ENCODE peak calls at places on chromosomes 3 and 15, in eight cellular contexts. One of them, this sample, is unnamed.

GRCh38 chr15:60601098-60601497 is 122.2 kb upstream of the ICE2 start:
- DNase-seq in mucosa of descending colon: no peak
- DNase-seq in astrocyte of the hippocampus: no peak
- DNase-seq in AG09319: no peak
- DNase-seq in fibroblast of villous mesenchyme: no peak
- DNase-seq in amygdala: no peak
- DNase-seq in HS-5: no peak
- DNase-seq in epithelial cell of esophagus: no peak
- DNase-seq in this sample: no peak

GRCh38 chr3:185997130-185997529 is 59.3 kb upstream of the TRA2B start:
- DNase-seq in amygdala: no peak
- DNase-seq in HS-5: no peak
- DNase-seq in astrocyte of the hippocampus: no peak
- DNase-seq in epithelial cell of esophagus: no peak
- DNase-seq in mucosa of descending colon: no peak
- DNase-seq in fibroblast of villous mesenchyme: no peak
- DNase-seq in AG09319: no peak
- DNase-seq in this sample: no peak

GRCh38 chr3:129281726-129282125 is 3.1 kb downstream of the HMCES start:
- DNase-seq in HS-5: no peak
- DNase-seq in fibroblast of villous mesenchyme: no peak
- DNase-seq in mucosa of descending colon: no peak
- DNase-seq in epithelial cell of esophagus: no peak
- DNase-seq in astrocyte of the hippocampus: no peak
- DNase-seq in AG09319: no peak
- DNase-seq in amygdala: no peak
- DNase-seq in this sample: no peak

GRCh38 chr15:94743668-94744067 is 512.3 kb downstream of the MCTP2 start:
- DNase-seq in epithelial cell of esophagus: peak
- DNase-seq in astrocyte of the hippocampus: no peak
- DNase-seq in AG09319: no peak
- DNase-seq in mucosa of descending colon: no peak
- DNase-seq in amygdala: no peak
- DNase-seq in fibroblast of villous mesenchyme: no peak
- DNase-seq in HS-5: no peak
- DNase-seq in this sample: peak

GRCh38 chr3:132834327-132834726 is 112.1 kb upstream of the NPHP3 start:
- DNase-seq in astrocyte of the hippocampus: no peak
- DNase-seq in amygdala: no peak
- DNase-seq in mucosa of descending colon: no peak
- DNase-seq in HS-5: no peak
- DNase-seq in fibroblast of villous mesenchyme: no peak
- DNase-seq in epithelial cell of esophagus: no peak
- DNase-seq in AG09319: no peak
- DNase-seq in this sample: no peak

GRCh38 chr15:22831473-22831872 is 7.0 kb upstream of the NIPA2 start:
- DNase-seq in AG09319: no peak
- DNase-seq in astrocyte of the hippocampus: peak
- DNase-seq in mucosa of descending colon: no peak
- DNase-seq in amygdala: no peak
- DNase-seq in fibroblast of villous mesenchyme: no peak
- DNase-seq in HS-5: no peak
- DNase-seq in epithelial cell of esophagus: no peak
- DNase-seq in this sample: no peak

GRCh38 chr3:55854395-55854994 is 367.4 kb upstream of the WNT5A start:
- DNase-seq in HS-5: no peak
- DNase-seq in AG09319: no peak
- DNase-seq in fibroblast of villous mesenchyme: peak
- DNase-seq in astrocyte of the hippocampus: no peak
- DNase-seq in mucosa of descending colon: no peak
- DNase-seq in epithelial cell of esophagus: no peak
- DNase-seq in amygdala: no peak
- DNase-seq in this sample: no peak

GRCh38 chr3:17261627-17262369 is 377.0 kb downstream of the PLCL2 start:
- DNase-seq in fibroblast of villous mesenchyme: no peak
- DNase-seq in epithelial cell of esophagus: peak
- DNase-seq in amygdala: no peak
- DNase-seq in AG09319: no peak
- DNase-seq in mucosa of descending colon: no peak
- DNase-seq in astrocyte of the hippocampus: no peak
- DNase-seq in HS-5: no peak
- DNase-seq in this sample: no peak

GRCh38 chr15:96047255-96047931 is 283.1 kb upstream of the NR2F2 start:
- DNase-seq in amygdala: no peak
- DNase-seq in AG09319: peak
- DNase-seq in fibroblast of villous mesenchyme: peak
- DNase-seq in astrocyte of the hippocampus: peak
- DNase-seq in mucosa of descending colon: no peak
- DNase-seq in epithelial cell of esophagus: peak
- DNase-seq in HS-5: peak
- DNase-seq in this sample: no peak

GRCh38 chr3:179732661-179733348 is 80.0 kb downstream of the USP13 start:
- DNase-seq in AG09319: no peak
- DNase-seq in mucosa of descending colon: no peak
- DNase-seq in epithelial cell of esophagus: no peak
- DNase-seq in fibroblast of villous mesenchyme: no peak
- DNase-seq in astrocyte of the hippocampus: no peak
- DNase-seq in amygdala: no peak
- DNase-seq in HS-5: no peak
- DNase-seq in this sample: no peak

GRCh38 chr3:158091526-158091925 is 14.7 kb downstream of the SHOX2 start:
- DNase-seq in fibroblast of villous mesenchyme: peak
- DNase-seq in AG09319: no peak
- DNase-seq in astrocyte of the hippocampus: peak
- DNase-seq in HS-5: no peak
- DNase-seq in epithelial cell of esophagus: peak
- DNase-seq in amygdala: no peak
- DNase-seq in mucosa of descending colon: no peak
- DNase-seq in this sample: no peak

GRCh38 chr15:45918839-45919238 is 284.0 kb downstream of the SQOR start:
- DNase-seq in amygdala: no peak
- DNase-seq in epithelial cell of esophagus: no peak
- DNase-seq in fibroblast of villous mesenchyme: no peak
- DNase-seq in HS-5: no peak
- DNase-seq in mucosa of descending colon: no peak
- DNase-seq in AG09319: no peak
- DNase-seq in astrocyte of the hippocampus: no peak
- DNase-seq in this sample: no peak

GRCh38 chr15:68206711-68207151 is 1.6 kb upstream of the CALML4 start:
- DNase-seq in astrocyte of the hippocampus: no peak
- DNase-seq in epithelial cell of esophagus: no peak
- DNase-seq in mucosa of descending colon: peak
- DNase-seq in AG09319: no peak
- DNase-seq in amygdala: no peak
- DNase-seq in fibroblast of villous mesenchyme: no peak
- DNase-seq in HS-5: no peak
- DNase-seq in this sample: no peak

GRCh38 chr15:81744364-81744763 is 301.5 kb downstream of the MEX3B start:
- DNase-seq in epithelial cell of esophagus: no peak
- DNase-seq in amygdala: no peak
- DNase-seq in fibroblast of villous mesenchyme: no peak
- DNase-seq in AG09319: no peak
- DNase-seq in HS-5: no peak
- DNase-seq in astrocyte of the hippocampus: no peak
- DNase-seq in mucosa of descending colon: no peak
- DNase-seq in this sample: no peak

GRCh38 chr3:129343643-129344360 is 65.1 kb downstream of the HMCES start:
- DNase-seq in astrocyte of the hippocampus: peak
- DNase-seq in fibroblast of villous mesenchyme: no peak
- DNase-seq in AG09319: no peak
- DNase-seq in mucosa of descending colon: peak
- DNase-seq in epithelial cell of esophagus: peak
- DNase-seq in amygdala: no peak
- DNase-seq in HS-5: no peak
- DNase-seq in this sample: no peak

GRCh38 chr15:74770211-74770892 is 11.5 kb upstream of the CSK start:
- DNase-seq in astrocyte of the hippocampus: no peak
- DNase-seq in HS-5: no peak
- DNase-seq in AG09319: no peak
- DNase-seq in epithelial cell of esophagus: no peak
- DNase-seq in amygdala: no peak
- DNase-seq in fibroblast of villous mesenchyme: no peak
- DNase-seq in mucosa of descending colon: no peak
- DNase-seq in this sample: no peak

GRCh38 chr3:87674397-87675161 is 384.2 kb downstream of the CGGBP1 start:
- DNase-seq in astrocyte of the hippocampus: no peak
- DNase-seq in amygdala: no peak
- DNase-seq in AG09319: no peak
- DNase-seq in mucosa of descending colon: no peak
- DNase-seq in HS-5: no peak
- DNase-seq in fibroblast of villous mesenchyme: no peak
- DNase-seq in epithelial cell of esophagus: no peak
- DNase-seq in this sample: no peak

GRCh38 chr3:158105124-158105709 is 1.0 kb downstream of the SHOX2 start:
- DNase-seq in fibroblast of villous mesenchyme: no peak
- DNase-seq in AG09319: peak
- DNase-seq in epithelial cell of esophagus: no peak
- DNase-seq in astrocyte of the hippocampus: peak
- DNase-seq in amygdala: no peak
- DNase-seq in mucosa of descending colon: peak
- DNase-seq in HS-5: no peak
- DNase-seq in this sample: no peak

GRCh38 chr3:184560992-184561328 is 625 bp upstream of the EPHB3 start:
- DNase-seq in amygdala: no peak
- DNase-seq in epithelial cell of esophagus: no peak
- DNase-seq in fibroblast of villous mesenchyme: no peak
- DNase-seq in AG09319: no peak
- DNase-seq in astrocyte of the hippocampus: no peak
- DNase-seq in HS-5: no peak
- DNase-seq in mucosa of descending colon: no peak
- DNase-seq in this sample: no peak

GRCh38 chr3:107453504-107453903 is 69.3 kb upstream of the BBX start:
- DNase-seq in mucosa of descending colon: no peak
- DNase-seq in AG09319: no peak
- DNase-seq in fibroblast of villous mesenchyme: no peak
- DNase-seq in epithelial cell of esophagus: no peak
- DNase-seq in astrocyte of the hippocampus: no peak
- DNase-seq in HS-5: no peak
- DNase-seq in amygdala: no peak
- DNase-seq in this sample: no peak

GRCh38 chr15:66390670-66391069 is 4.0 kb downstream of the MAP2K1 start:
- DNase-seq in amygdala: no peak
- DNase-seq in astrocyte of the hippocampus: no peak
- DNase-seq in epithelial cell of esophagus: peak
- DNase-seq in mucosa of descending colon: no peak
- DNase-seq in fibroblast of villous mesenchyme: peak
- DNase-seq in AG09319: no peak
- DNase-seq in HS-5: no peak
- DNase-seq in this sample: peak

GRCh38 chr3:124451655-124452317 is 278.5 kb upstream of the UMPS start:
- DNase-seq in mucosa of descending colon: no peak
- DNase-seq in astrocyte of the hippocampus: no peak
- DNase-seq in AG09319: no peak
- DNase-seq in HS-5: no peak
- DNase-seq in fibroblast of villous mesenchyme: no peak
- DNase-seq in amygdala: no peak
- DNase-seq in epithelial cell of esophagus: no peak
- DNase-seq in this sample: no peak

GRCh38 chr15:35444557-35445204 is 101.3 kb downstream of the DPH6 start:
- DNase-seq in mucosa of descending colon: no peak
- DNase-seq in HS-5: no peak
- DNase-seq in AG09319: peak
- DNase-seq in amygdala: no peak
- DNase-seq in astrocyte of the hippocampus: peak
- DNase-seq in epithelial cell of esophagus: peak
- DNase-seq in fibroblast of villous mesenchyme: peak
- DNase-seq in this sample: peak

GRCh38 chr15:70044168-70044567 is 53.5 kb downstream of the TLE3 start:
- DNase-seq in fibroblast of villous mesenchyme: no peak
- DNase-seq in epithelial cell of esophagus: no peak
- DNase-seq in HS-5: no peak
- DNase-seq in mucosa of descending colon: no peak
- DNase-seq in amygdala: no peak
- DNase-seq in astrocyte of the hippocampus: no peak
- DNase-seq in AG09319: no peak
- DNase-seq in this sample: no peak

GRCh38 chr3:52429031-52429430 is 15.9 kb downstream of the SEMA3G start:
- DNase-seq in HS-5: no peak
- DNase-seq in amygdala: no peak
- DNase-seq in epithelial cell of esophagus: no peak
- DNase-seq in astrocyte of the hippocampus: no peak
- DNase-seq in fibroblast of villous mesenchyme: no peak
- DNase-seq in AG09319: no peak
- DNase-seq in mucosa of descending colon: no peak
- DNase-seq in this sample: no peak